ENCODE peak calls at places on chromosomes 12 and 14, in nine cellular contexts. One of them, this sample, is unnamed.

GRCh38 chr12:88417531-88417930 is 162.7 kb downstream of the KITLG start:
- DNase-seq in heart left ventricle: no peak
- DNase-seq in SK-N-SH: no peak
- DNase-seq in GM04504: no peak
- DNase-seq in astrocyte of the spinal cord: no peak
- DNase-seq in foreskin melanocyte: no peak
- DNase-seq in CD8-positive, alpha-beta T cell: no peak
- DNase-seq in tibial artery: no peak
- DNase-seq in neural progenitor cell: no peak
- DNase-seq in this sample: no peak

GRCh38 chr12:106145539-106146447 is 7.0 kb upstream of the NUAK1 start:
- DNase-seq in heart left ventricle: peak
- DNase-seq in SK-N-SH: no peak
- DNase-seq in GM04504: no peak
- DNase-seq in astrocyte of the spinal cord: no peak
- DNase-seq in foreskin melanocyte: no peak
- DNase-seq in CD8-positive, alpha-beta T cell: no peak
- DNase-seq in tibial artery: no peak
- DNase-seq in neural progenitor cell: no peak
- DNase-seq in this sample: no peak

GRCh38 chr14:60349663-60350365 is 100.8 kb downstream of the PPM1A start:
- DNase-seq in heart left ventricle: peak
- DNase-seq in SK-N-SH: peak
- DNase-seq in GM04504: peak
- DNase-seq in astrocyte of the spinal cord: peak
- DNase-seq in foreskin melanocyte: no peak
- DNase-seq in CD8-positive, alpha-beta T cell: no peak
- DNase-seq in tibial artery: peak
- DNase-seq in neural progenitor cell: peak
- DNase-seq in this sample: peak

GRCh38 chr14:104797112-104798044 is 1.8 kb upstream of the AKT1 start:
- DNase-seq in heart left ventricle: no peak
- DNase-seq in SK-N-SH: no peak
- DNase-seq in GM04504: no peak
- DNase-seq in astrocyte of the spinal cord: no peak
- DNase-seq in foreskin melanocyte: no peak
- DNase-seq in CD8-positive, alpha-beta T cell: no peak
- DNase-seq in tibial artery: no peak
- DNase-seq in neural progenitor cell: peak
- DNase-seq in this sample: no peak

GRCh38 chr14:50062438-50063039 is 53.8 kb downstream of the VCPKMT start:
- DNase-seq in heart left ventricle: no peak
- DNase-seq in SK-N-SH: peak
- DNase-seq in GM04504: no peak
- DNase-seq in astrocyte of the spinal cord: peak
- DNase-seq in foreskin melanocyte: no peak
- DNase-seq in CD8-positive, alpha-beta T cell: peak
- DNase-seq in tibial artery: no peak
- DNase-seq in neural progenitor cell: no peak
- DNase-seq in this sample: peak

GRCh38 chr12:18629916-18630315 is 107.9 kb downstream of the PLCZ1 start:
- DNase-seq in heart left ventricle: no peak
- DNase-seq in SK-N-SH: no peak
- DNase-seq in GM04504: no peak
- DNase-seq in astrocyte of the spinal cord: peak
- DNase-seq in foreskin melanocyte: no peak
- DNase-seq in CD8-positive, alpha-beta T cell: no peak
- DNase-seq in tibial artery: no peak
- DNase-seq in neural progenitor cell: no peak
- DNase-seq in this sample: peak

GRCh38 chr12:14239935-14240872 is 125.3 kb upstream of the ATF7IP start:
- DNase-seq in heart left ventricle: no peak
- DNase-seq in SK-N-SH: peak
- DNase-seq in GM04504: no peak
- DNase-seq in astrocyte of the spinal cord: no peak
- DNase-seq in foreskin melanocyte: no peak
- DNase-seq in CD8-positive, alpha-beta T cell: no peak
- DNase-seq in tibial artery: peak
- DNase-seq in neural progenitor cell: no peak
- DNase-seq in this sample: no peak

GRCh38 chr12:121578230-121579189 is 2.3 kb downstream of the KDM2B start:
- DNase-seq in heart left ventricle: no peak
- DNase-seq in SK-N-SH: peak
- DNase-seq in GM04504: no peak
- DNase-seq in astrocyte of the spinal cord: no peak
- DNase-seq in foreskin melanocyte: no peak
- DNase-seq in CD8-positive, alpha-beta T cell: no peak
- DNase-seq in tibial artery: no peak
- DNase-seq in neural progenitor cell: peak
- DNase-seq in this sample: no peak

GRCh38 chr12:95073698-95074520 is 491 bp upstream of the NR2C1 start:
- DNase-seq in heart left ventricle: no peak
- DNase-seq in SK-N-SH: no peak
- DNase-seq in GM04504: no peak
- DNase-seq in astrocyte of the spinal cord: no peak
- DNase-seq in foreskin melanocyte: no peak
- DNase-seq in CD8-positive, alpha-beta T cell: no peak
- DNase-seq in tibial artery: no peak
- DNase-seq in neural progenitor cell: no peak
- DNase-seq in this sample: no peak

GRCh38 chr12:132953771-132954170 is 2.3 kb downstream of the ZNF605 start:
- DNase-seq in heart left ventricle: no peak
- DNase-seq in SK-N-SH: no peak
- DNase-seq in GM04504: no peak
- DNase-seq in astrocyte of the spinal cord: no peak
- DNase-seq in foreskin melanocyte: no peak
- DNase-seq in CD8-positive, alpha-beta T cell: no peak
- DNase-seq in tibial artery: no peak
- DNase-seq in neural progenitor cell: no peak
- DNase-seq in this sample: no peak

GRCh38 chr14:44154889-44155288 is 352.2 kb downstream of the FSCB start:
- DNase-seq in heart left ventricle: no peak
- DNase-seq in SK-N-SH: no peak
- DNase-seq in GM04504: no peak
- DNase-seq in astrocyte of the spinal cord: no peak
- DNase-seq in foreskin melanocyte: no peak
- DNase-seq in CD8-positive, alpha-beta T cell: no peak
- DNase-seq in tibial artery: no peak
- DNase-seq in neural progenitor cell: no peak
- DNase-seq in this sample: no peak

GRCh38 chr12:124352839-124353238 is 57.9 kb downstream of the RFLNA start:
- DNase-seq in heart left ventricle: no peak
- DNase-seq in SK-N-SH: no peak
- DNase-seq in GM04504: peak
- DNase-seq in astrocyte of the spinal cord: no peak
- DNase-seq in foreskin melanocyte: peak
- DNase-seq in CD8-positive, alpha-beta T cell: no peak
- DNase-seq in tibial artery: peak
- DNase-seq in neural progenitor cell: no peak
- DNase-seq in this sample: no peak

GRCh38 chr14:55867726-55868125 is 250.5 kb upstream of the PELI2 start:
- DNase-seq in heart left ventricle: no peak
- DNase-seq in SK-N-SH: no peak
- DNase-seq in GM04504: no peak
- DNase-seq in astrocyte of the spinal cord: no peak
- DNase-seq in foreskin melanocyte: no peak
- DNase-seq in CD8-positive, alpha-beta T cell: no peak
- DNase-seq in tibial artery: no peak
- DNase-seq in neural progenitor cell: no peak
- DNase-seq in this sample: peak

GRCh38 chr12:31325524-31325875 is 450 bp downstream of the SINHCAF start:
- DNase-seq in heart left ventricle: peak
- DNase-seq in SK-N-SH: no peak
- DNase-seq in GM04504: no peak
- DNase-seq in astrocyte of the spinal cord: no peak
- DNase-seq in foreskin melanocyte: no peak
- DNase-seq in CD8-positive, alpha-beta T cell: no peak
- DNase-seq in tibial artery: peak
- DNase-seq in neural progenitor cell: no peak
- DNase-seq in this sample: no peak

GRCh38 chr12:28874758-28875157 is 274.3 kb upstream of the FAR2 start:
- DNase-seq in heart left ventricle: no peak
- DNase-seq in SK-N-SH: no peak
- DNase-seq in GM04504: no peak
- DNase-seq in astrocyte of the spinal cord: no peak
- DNase-seq in foreskin melanocyte: no peak
- DNase-seq in CD8-positive, alpha-beta T cell: no peak
- DNase-seq in tibial artery: no peak
- DNase-seq in neural progenitor cell: no peak
- DNase-seq in this sample: no peak

GRCh38 chr14:55237999-55238680 is 33.1 kb upstream of the FBXO34 start:
- DNase-seq in heart left ventricle: no peak
- DNase-seq in SK-N-SH: no peak
- DNase-seq in GM04504: no peak
- DNase-seq in astrocyte of the spinal cord: no peak
- DNase-seq in foreskin melanocyte: no peak
- DNase-seq in CD8-positive, alpha-beta T cell: no peak
- DNase-seq in tibial artery: no peak
- DNase-seq in neural progenitor cell: no peak
- DNase-seq in this sample: no peak

GRCh38 chr12:117159674-117160073 is 30.6 kb downstream of the FBXO21 start:
- DNase-seq in heart left ventricle: no peak
- DNase-seq in SK-N-SH: peak
- DNase-seq in GM04504: no peak
- DNase-seq in astrocyte of the spinal cord: no peak
- DNase-seq in foreskin melanocyte: no peak
- DNase-seq in CD8-positive, alpha-beta T cell: no peak
- DNase-seq in tibial artery: no peak
- DNase-seq in neural progenitor cell: no peak
- DNase-seq in this sample: no peak

GRCh38 chr12:21773263-21773741 is 1.2 kb downstream of the KCNJ8 start:
- DNase-seq in heart left ventricle: peak
- DNase-seq in SK-N-SH: peak
- DNase-seq in GM04504: no peak
- DNase-seq in astrocyte of the spinal cord: no peak
- DNase-seq in foreskin melanocyte: no peak
- DNase-seq in CD8-positive, alpha-beta T cell: no peak
- DNase-seq in tibial artery: peak
- DNase-seq in neural progenitor cell: peak
- DNase-seq in this sample: no peak

GRCh38 chr12:10131101-10131632 is 1.2 kb upstream of the CLEC7A start:
- DNase-seq in heart left ventricle: no peak
- DNase-seq in SK-N-SH: no peak
- DNase-seq in GM04504: no peak
- DNase-seq in astrocyte of the spinal cord: no peak
- DNase-seq in foreskin melanocyte: no peak
- DNase-seq in CD8-positive, alpha-beta T cell: no peak
- DNase-seq in tibial artery: no peak
- DNase-seq in neural progenitor cell: no peak
- DNase-seq in this sample: no peak

GRCh38 chr12:20494803-20495202 is 126.5 kb downstream of the PDE3A start:
- DNase-seq in heart left ventricle: no peak
- DNase-seq in SK-N-SH: no peak
- DNase-seq in GM04504: no peak
- DNase-seq in astrocyte of the spinal cord: no peak
- DNase-seq in foreskin melanocyte: no peak
- DNase-seq in CD8-positive, alpha-beta T cell: no peak
- DNase-seq in tibial artery: no peak
- DNase-seq in neural progenitor cell: no peak
- DNase-seq in this sample: no peak

GRCh38 chr12:64187370-64187769 is 34.7 kb downstream of the KICS2 start:
- DNase-seq in heart left ventricle: no peak
- DNase-seq in SK-N-SH: no peak
- DNase-seq in GM04504: no peak
- DNase-seq in astrocyte of the spinal cord: peak
- DNase-seq in foreskin melanocyte: no peak
- DNase-seq in CD8-positive, alpha-beta T cell: no peak
- DNase-seq in tibial artery: no peak
- DNase-seq in neural progenitor cell: no peak
- DNase-seq in this sample: no peak

GRCh38 chr12:52778833-52779232 is 1.7 kb upstream of the KRT76 start:
- DNase-seq in heart left ventricle: no peak
- DNase-seq in SK-N-SH: no peak
- DNase-seq in GM04504: no peak
- DNase-seq in astrocyte of the spinal cord: no peak
- DNase-seq in foreskin melanocyte: no peak
- DNase-seq in CD8-positive, alpha-beta T cell: no peak
- DNase-seq in tibial artery: no peak
- DNase-seq in neural progenitor cell: no peak
- DNase-seq in this sample: no peak

GRCh38 chr14:74913986-74914573 is 9.0 kb downstream of the RPS6KL1 start:
- DNase-seq in heart left ventricle: peak
- DNase-seq in SK-N-SH: peak
- DNase-seq in GM04504: peak
- DNase-seq in astrocyte of the spinal cord: peak
- DNase-seq in foreskin melanocyte: peak
- DNase-seq in CD8-positive, alpha-beta T cell: no peak
- DNase-seq in tibial artery: peak
- DNase-seq in neural progenitor cell: peak
- DNase-seq in this sample: peak

GRCh38 chr12:21828779-21829178 is 54.3 kb upstream of the KCNJ8 start:
- DNase-seq in heart left ventricle: no peak
- DNase-seq in SK-N-SH: no peak
- DNase-seq in GM04504: no peak
- DNase-seq in astrocyte of the spinal cord: no peak
- DNase-seq in foreskin melanocyte: no peak
- DNase-seq in CD8-positive, alpha-beta T cell: no peak
- DNase-seq in tibial artery: peak
- DNase-seq in neural progenitor cell: no peak
- DNase-seq in this sample: no peak

GRCh38 chr14:91862417-91862816 is 4.9 kb downstream of the TC2N start:
- DNase-seq in heart left ventricle: no peak
- DNase-seq in SK-N-SH: no peak
- DNase-seq in GM04504: no peak
- DNase-seq in astrocyte of the spinal cord: no peak
- DNase-seq in foreskin melanocyte: no peak
- DNase-seq in CD8-positive, alpha-beta T cell: no peak
- DNase-seq in tibial artery: no peak
- DNase-seq in neural progenitor cell: no peak
- DNase-seq in this sample: no peak

GRCh38 chr12:19243577-19243976 is 114.0 kb downstream of the PLEKHA5 start:
- DNase-seq in heart left ventricle: no peak
- DNase-seq in SK-N-SH: no peak
- DNase-seq in GM04504: no peak
- DNase-seq in astrocyte of the spinal cord: no peak
- DNase-seq in foreskin melanocyte: no peak
- DNase-seq in CD8-positive, alpha-beta T cell: no peak
- DNase-seq in tibial artery: no peak
- DNase-seq in neural progenitor cell: no peak
- DNase-seq in this sample: no peak

This sample was measured in non-pigmented ciliary epithelial cell.